ENCODE peak calls at places on chromosomes 4 and X, in four cellular contexts. H, O, P and X are unnamed samples. For H3F3A, the result is how much of the 10 kb centered on the place peaks cover.

GRCh38 chrX:109936114-109936513 is 66.8 kb upstream of the TMEM164 start:
- DNase-seq in H (no peak), O (no peak), P (no peak), X (peak)

GRCh38 chrX:110183314-110183713 is 134.6 kb downstream of the AMMECR1 start:
- DNase-seq in H (no peak), O (no peak), P (no peak), X (no peak)

GRCh38 chrX:134734343-134735001 is 76.2 kb upstream of the PLAC1 start:
- DNase-seq in H (no peak), O (no peak), P (no peak), X (no peak)

GRCh38 chr4:85086721-85087120 is 120.2 kb upstream of the WDFY3 start:
- DNase-seq in H (no peak), O (no peak), P (no peak), X (no peak)

GRCh38 chr4:118723369-118723768 is 38.2 kb downstream of the METTL14 start:
- DNase-seq in H (peak), O (no peak), P (peak), X (no peak)

GRCh38 chr4:139207873-139208403 is 30.9 kb upstream of the ELF2 start:
- DNase-seq in H (no peak), O (no peak), P (no peak), X (peak)

GRCh38 chr4:173192375-173193162 is 24.0 kb downstream of the GALNT7 start:
- DNase-seq in H (no peak), O (no peak), P (no peak), X (no peak)

GRCh38 chr4:61783050-61783449 is 582.9 kb downstream of the ADGRL3 start:
- DNase-seq in H (no peak), O (peak), P (no peak), X (no peak)

GRCh38 chrX:136822337-136823095 is 41.8 kb upstream of the ARHGEF6 start:
- DNase-seq in H (no peak), O (peak), P (no peak), X (no peak)

GRCh38 chrX:118228456-118228855 is 111.8 kb upstream of the KLHL13 start:
- DNase-seq in H (no peak), O (no peak), P (no peak), X (no peak)

GRCh38 chr4:164442167-164442566 is 311.8 kb upstream of the SMIM31 start:
- DNase-seq in H (no peak), O (peak), P (no peak), X (no peak)

GRCh38 chr4:102535398-102536082 is 34.4 kb downstream of the NFKB1 start:
- DNase-seq in H (no peak), O (peak), P (no peak), X (peak)

GRCh38 chr4:111475001-111475400 is 670.3 kb upstream of the FAM241A start:
- DNase-seq in H (peak), O (peak), P (peak), X (peak)

DNA sequence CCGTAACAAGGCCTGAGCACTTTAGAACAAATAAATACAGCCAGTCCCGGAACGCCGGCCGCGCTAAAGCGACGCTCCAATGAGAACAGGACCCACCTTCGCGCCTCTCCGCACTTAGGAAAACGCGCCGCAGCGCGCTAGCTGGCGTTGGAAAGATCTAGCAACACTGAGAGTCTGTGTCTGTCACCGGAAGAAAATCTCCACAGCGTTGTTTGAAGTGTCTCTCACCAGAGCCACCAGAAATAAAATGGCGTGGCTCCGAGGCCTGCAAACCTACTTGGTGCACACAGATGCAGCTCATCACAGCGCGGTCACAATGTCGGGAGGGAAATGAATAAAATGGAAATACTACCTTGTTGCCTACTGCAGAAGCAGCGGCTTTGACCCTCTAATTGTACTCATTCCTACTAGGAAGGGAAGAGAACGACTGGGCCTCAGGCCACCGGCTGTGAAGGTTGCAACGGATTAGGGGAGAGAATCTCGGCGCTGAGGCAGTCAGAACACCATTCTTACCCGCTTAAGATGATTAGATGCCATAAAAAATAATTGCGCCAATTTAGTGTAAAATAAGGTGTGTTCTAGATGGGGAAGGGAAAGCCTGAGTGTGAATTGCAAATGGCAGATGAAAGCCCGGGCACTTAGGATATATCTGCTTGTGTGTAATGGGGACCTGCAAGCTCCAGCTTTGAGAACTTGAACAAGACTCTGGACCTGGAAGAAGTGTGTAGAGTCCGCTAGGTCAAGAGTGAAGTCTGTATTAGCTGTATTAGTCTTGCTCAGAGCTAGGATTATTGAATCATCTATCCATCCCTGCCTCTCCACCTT is 4.5 kb downstream of the NEUROG2 start:
- DNase-seq in H (peak), O (no peak), P (peak), X (no peak)
- TF ChIP-seq EZH2 in H (peak), O (no peak), P (peak), X (no peak)

GRCh38 chr4:40585201-40585789 is 44.4 kb downstream of the RBM47 start:
- DNase-seq in H (no peak), O (no peak), P (no peak), X (no peak)

GRCh38 chr4:40586729-40587128 is 42.9 kb downstream of the RBM47 start:
- DNase-seq in H (no peak), O (no peak), P (no peak), X (no peak)

GRCh38 chr4:40587351-40587750 is 42.3 kb downstream of the RBM47 start:
- DNase-seq in H (no peak), O (no peak), P (no peak), X (no peak)

GRCh38 chr4:40584517-40585141 is 45.0 kb downstream of the RBM47 start:
- DNase-seq in H (no peak), O (no peak), P (no peak), X (no peak)

DNA sequence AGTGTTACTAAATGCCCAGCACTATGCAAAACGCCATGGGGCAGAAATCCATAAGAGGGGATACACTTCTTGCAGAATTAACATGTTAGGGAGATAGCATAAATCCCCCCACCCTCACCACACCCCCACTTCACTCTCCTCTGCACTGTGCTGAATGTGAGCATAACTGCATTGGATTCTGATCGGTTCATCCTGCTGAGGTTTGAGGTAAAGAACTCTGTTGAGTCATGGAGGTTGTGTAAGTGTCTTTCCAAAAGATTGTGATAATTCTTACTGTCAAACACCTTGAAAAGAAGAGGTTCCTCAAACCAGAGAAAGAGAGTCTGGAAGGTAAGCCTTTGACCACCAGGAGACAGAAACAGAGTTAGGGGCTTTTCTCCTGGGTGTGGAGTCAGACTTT is 43.6 kb downstream of the RBM47 start:
- DNase-seq in H (no peak), O (no peak), P (no peak), X (peak)
- H3F3A ChIP-seq in H (under half), O (under half), P (under half), X (under half)

DNA sequence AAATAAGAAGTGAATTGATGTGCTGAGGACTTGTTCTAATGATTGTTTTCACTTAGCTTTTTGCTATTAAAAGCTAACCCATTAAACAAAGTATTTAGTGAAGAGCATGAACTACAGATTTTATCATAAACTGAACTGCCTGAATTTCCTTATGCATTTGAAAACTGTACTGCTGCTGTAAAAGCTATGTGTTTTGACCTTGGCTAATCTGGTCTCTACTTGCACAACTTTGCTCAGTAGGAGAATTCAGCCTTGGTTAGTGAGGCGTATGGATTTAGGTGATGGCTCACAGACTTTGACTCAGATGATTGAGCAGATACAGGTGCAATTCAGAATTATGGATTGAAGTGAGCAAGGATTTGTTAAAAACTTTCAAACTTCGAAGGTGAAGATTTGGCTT is 38.7 kb upstream of the FAT1 start:
- DNase-seq in H (no peak), O (no peak), P (no peak), X (no peak)
- TF ChIP-seq EZH2phosphoT487 in H (no peak), O (no peak), P (no peak), X (no peak)

DNA sequence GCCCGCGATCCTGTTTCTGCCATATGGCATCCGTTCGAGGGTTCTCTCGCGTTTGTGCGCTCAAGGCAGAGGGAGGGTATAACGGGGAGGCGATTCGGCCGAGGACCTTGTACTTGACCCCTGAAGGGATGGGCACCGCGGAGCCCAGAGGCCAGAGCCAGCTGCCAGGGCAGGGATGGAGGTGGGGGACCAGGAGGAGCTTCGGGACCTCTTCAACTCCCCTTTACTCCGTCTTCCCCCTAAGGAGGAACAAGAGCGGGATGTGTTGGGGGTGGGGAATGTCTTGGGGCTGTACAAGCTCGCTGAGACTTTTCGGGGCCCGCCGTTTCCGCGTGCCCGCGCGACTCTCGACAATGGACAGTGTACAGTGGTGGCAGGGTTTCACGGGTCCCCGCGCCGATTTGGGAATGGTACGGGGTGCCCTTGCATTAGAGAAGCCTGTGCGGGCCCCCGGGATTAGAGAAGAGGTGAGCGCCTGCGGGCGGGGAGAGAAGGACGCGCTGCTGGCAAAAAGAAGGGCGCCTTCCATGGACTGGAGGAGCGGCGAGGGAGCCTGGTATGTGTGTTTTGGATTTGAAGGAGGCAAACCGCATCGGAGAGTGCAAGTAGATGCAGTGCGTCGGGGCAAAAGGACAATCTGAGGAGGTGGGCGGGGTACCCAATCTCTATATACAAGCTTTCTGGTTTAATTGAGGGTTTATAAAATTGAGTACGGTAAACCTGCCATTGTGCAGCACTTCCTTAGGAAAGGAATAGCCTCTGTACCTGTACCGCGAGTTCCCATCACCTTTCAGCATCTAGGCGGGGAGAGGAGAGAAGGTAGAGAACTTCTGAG is 841 bp downstream of the UGT8 start:
- DNase-seq in H (peak), O (no peak), P (peak), X (peak)
- TF ChIP-seq EZH2 in H (no peak), O (peak), P (peak), X (no peak)

DNA sequence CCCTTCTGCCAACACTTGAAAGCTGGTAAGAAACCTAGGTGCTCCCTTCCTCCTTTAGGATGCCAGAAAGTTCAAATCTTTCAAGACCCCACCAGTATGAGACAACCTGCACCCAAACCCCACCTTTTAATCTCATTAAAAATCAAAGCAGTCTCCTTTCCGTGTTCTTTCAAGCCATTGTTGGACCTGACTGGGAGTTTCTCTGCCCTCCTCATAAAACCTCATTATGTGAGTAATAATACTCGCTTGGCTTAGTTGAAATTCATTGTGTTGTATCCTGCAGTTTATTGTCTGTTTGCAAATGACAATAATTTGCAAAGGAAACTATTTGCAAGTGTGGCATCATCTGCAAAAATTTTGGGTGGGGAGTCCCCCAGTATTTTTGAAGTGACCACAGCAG is 133.2 kb upstream of the VEGFC start:
- DNase-seq in H (no peak), O (no peak), P (peak), X (no peak)
- H3F3A ChIP-seq in H (under half), O (under half), P (under half), X (under half)